ENCODE peak calls at places on chromosomes 11 and 22, in eight cellular contexts. J is T-helper 9 cell, E is pulmonary artery endothelial cell, C is RCC 7860, G is upper lobe of right lung, L is H7, Y is AG04450, K is SW 1271. Z is an unnamed sample.

GRCh38 chr22:39302431-39302960 is 16.9 kb downstream of the RPL3 start:
- DNase-seq in E (no peak), J (no peak), G (no peak), C (no peak), K (no peak), L (no peak), Y (no peak), Z (no peak)

GRCh38 chr11:69903206-69903605 is 84.0 kb upstream of the FGF3 start:
- DNase-seq in L (no peak), J (no peak), G (no peak), Y (no peak), K (no peak), C (no peak), E (no peak), Z (no peak)

GRCh38 chr22:34102633-34103032 is 182.4 kb upstream of the LARGE1 start:
- DNase-seq in C (no peak), E (no peak), K (no peak), Y (no peak), G (no peak), J (no peak), L (no peak), Z (no peak)

GRCh38 chr11:67530282-67530592 is 7.0 kb upstream of the CABP2 start:
- DNase-seq in L (peak; percentile 46), K (no peak), C (no peak), E (no peak), G (no peak), Y (no peak), J (no peak), Z (no peak)

GRCh38 chr11:119764108-119764874 is 35.3 kb upstream of the NECTIN1 start:
- DNase-seq in K (no peak), Y (no peak), L (no peak), C (no peak), E (no peak), G (peak; percentile 70), J (no peak), Z (no peak)

GRCh38 chr11:74011360-74012071 is 2.6 kb upstream of the UCP3 start:
- DNase-seq in E (no peak), G (no peak), L (no peak), K (no peak), C (no peak), Y (no peak), J (peak; percentile 27), Z (no peak)

GRCh38 chr11:119368121-119369034 is 13.1 kb downstream of the USP2 start:
- DNase-seq in K (no peak), G (peak; percentile 77), Y (no peak), L (no peak), E (no peak), J (no peak), C (peak; percentile 32), Z (no peak)

GRCh38 chr11:107408762-107409200 is 48.8 kb downstream of the CWF19L2 start:
- DNase-seq in E (no peak), J (no peak), K (no peak), Y (no peak), L (no peak), C (no peak), G (no peak), Z (no peak)

GRCh38 chr22:32619614-32620426 is 145.2 kb downstream of the FBXO7 start:
- DNase-seq in E (no peak), K (no peak), Y (no peak), L (no peak), C (peak; percentile 60), J (no peak), G (no peak), Z (no peak)

GRCh38 chr11:86197448-86197847 is 47.1 kb upstream of the EED start:
- DNase-seq in C (no peak), L (no peak), K (no peak), E (no peak), Y (no peak), J (no peak), G (no peak), Z (no peak)

GRCh38 chr11:64237484-64237951 is 3.1 kb downstream of the VEGFB start:
- DNase-seq in K (no peak), E (no peak), J (no peak), Y (no peak), G (peak; percentile 87), L (no peak), C (no peak), Z (no peak)

GRCh38 chr11:32131321-32131720 is 40.4 kb downstream of the RCN1 start:
- DNase-seq in L (no peak), E (no peak), J (no peak), C (no peak), Y (no peak), K (no peak), G (no peak), Z (no peak)

GRCh38 chr22:28799125-28799833 is 1.1 kb downstream of the XBP1 start:
- DNase-seq in E (peak; percentile 63), L (peak; percentile 36), J (no peak), G (no peak), Y (peak; percentile 83), K (peak; percentile 46), C (peak; percentile 74), Z (peak; percentile 54)

GRCh38 chr11:7613394-7613720 is 59.9 kb downstream of the CYB5R2 start:
- DNase-seq in Y (no peak), G (no peak), L (no peak), C (no peak), K (no peak), J (no peak), E (no peak), Z (no peak)

GRCh38 chr22:28034760-28035401 is 115.8 kb upstream of the PITPNB start:
- DNase-seq in J (no peak), E (peak; percentile 67), K (no peak), G (peak; percentile 59), Y (no peak), L (no peak), C (no peak), Z (peak; percentile 83)

GRCh38 chr11:67504023-67504949 is 877 bp downstream of the PITPNM1 start:
- DNase-seq in G (no peak), E (no peak), L (peak; percentile 94), Y (no peak), C (peak; percentile 25), K (peak; percentile 35), J (peak; percentile 49), Z (no peak)